ENCODE peak calls at places on chromosomes 6 and 20, in four cellular contexts. S is cardiac muscle cell, I is tibial nerve, D is HFFc6. O is an unnamed sample.

GRCh38 chr20:63116412-63117106 is 99.4 kb downstream of the YTHDF1 start:
- DNase-seq in S (peak; percentile 35), I (no peak), D (no peak), O (no peak)

GRCh38 chr20:61875221-61875885 is 190.3 kb downstream of the TAF4 start:
- DNase-seq in S (no peak), I (no peak), D (no peak), O (no peak)

GRCh38 chr6:57268294-57268640 is 46.2 kb upstream of the RAB23 start:
- DNase-seq in S (no peak), I (no peak), D (no peak), O (no peak)

GRCh38 chr6:111605100-111605748 is 454 bp downstream of the TRAF3IP2 start:
- DNase-seq in S (peak; percentile 96), I (peak; percentile 50), D (peak; percentile 84), O (peak; percentile 23)

GRCh38 chr6:166419268-166419667 is 36.5 kb upstream of the MPC1 start:
- DNase-seq in S (no peak), I (no peak), D (no peak), O (no peak)

GRCh38 chr6:129645371-129646139 is 64.4 kb downstream of the ARHGAP18 start:
- DNase-seq in S (peak; percentile 39), I (no peak), D (no peak), O (no peak)

GRCh38 chr6:156791261-156791850 is 14.2 kb downstream of the ARID1B start:
- DNase-seq in S (peak; percentile 81), I (no peak), D (no peak), O (no peak)

GRCh38 chr6:11918021-11918738 is 93.9 kb upstream of the HIVEP1 start:
- DNase-seq in S (peak; percentile 68), I (no peak), D (peak; percentile 88), O (no peak)

GRCh38 chr6:37777272-37777736 is 42.2 kb upstream of the ZFAND3 start:
- DNase-seq in S (no peak), I (no peak), D (no peak), O (no peak)

GRCh38 chr6:20703049-20703448 is 168.8 kb downstream of the CDKAL1 start:
- DNase-seq in S (no peak), I (no peak), D (no peak), O (no peak)

GRCh38 chr6:52547647-52548352 is 29.1 kb downstream of the TRAM2 start:
- DNase-seq in S (peak; percentile 53), I (no peak), D (peak; percentile 32), O (no peak)

GRCh38 chr6:69489970-69490369 is 306.8 kb downstream of the LMBRD1 start:
- DNase-seq in S (no peak), I (no peak), D (no peak), O (no peak)

GRCh38 chr6:142696123-142696522 is 248.9 kb downstream of the HIVEP2 start:
- DNase-seq in S (no peak), I (no peak), D (no peak), O (no peak)

GRCh38 chr6:139449611-139450000 is 75.2 kb upstream of the CITED2 start:
- DNase-seq in S (peak; percentile 69), I (no peak), D (peak; percentile 39), O (no peak)

GRCh38 chr6:90938116-90938515 is 351.2 kb upstream of the MAP3K7 start:
- DNase-seq in S (no peak), I (no peak), D (peak; percentile 37), O (no peak)

GRCh38 chr20:51360451-51361230 is 181.9 kb downstream of the NFATC2 start:
- DNase-seq in S (peak; percentile 95), I (no peak), D (peak; percentile 99), O (no peak)

GRCh38 chr6:169561665-169562064 is 140.2 kb downstream of the WDR27 start:
- DNase-seq in S (no peak), I (no peak), D (no peak), O (no peak)

GRCh38 chr6:38784506-38785235 is 69.6 kb downstream of the DNAH8 start:
- DNase-seq in S (no peak), I (no peak), D (no peak), O (no peak)

GRCh38 chr6:157528931-157529653 is 148.1 kb downstream of the ZDHHC14 start:
- DNase-seq in S (peak; percentile 53), I (peak; percentile 40), D (no peak), O (no peak)

GRCh38 chr6:47309326-47310130 is at the start of gene TNFRSF21:
- DNase-seq in S (peak; percentile 92), I (peak; percentile 75), D (peak; percentile 86), O (peak; percentile 67)

GRCh38 chr20:15708984-15709598 is 864.2 kb downstream of the KIF16B start:
- DNase-seq in S (peak; percentile 32), I (no peak), D (no peak), O (peak; percentile 55)

GRCh38 chr6:138403324-138403800 is 661 bp upstream of the HEBP2 start:
- DNase-seq in S (peak; percentile 29), I (no peak), D (no peak), O (peak; percentile 43)

GRCh38 chr6:98586163-98586562 is 248.2 kb upstream of the POU3F2 start:
- DNase-seq in S (no peak), I (no peak), D (no peak), O (no peak)
- TF ChIP-seq CTCF in S (no peak), I (no peak), D (no peak), O (no peak)

DNA sequence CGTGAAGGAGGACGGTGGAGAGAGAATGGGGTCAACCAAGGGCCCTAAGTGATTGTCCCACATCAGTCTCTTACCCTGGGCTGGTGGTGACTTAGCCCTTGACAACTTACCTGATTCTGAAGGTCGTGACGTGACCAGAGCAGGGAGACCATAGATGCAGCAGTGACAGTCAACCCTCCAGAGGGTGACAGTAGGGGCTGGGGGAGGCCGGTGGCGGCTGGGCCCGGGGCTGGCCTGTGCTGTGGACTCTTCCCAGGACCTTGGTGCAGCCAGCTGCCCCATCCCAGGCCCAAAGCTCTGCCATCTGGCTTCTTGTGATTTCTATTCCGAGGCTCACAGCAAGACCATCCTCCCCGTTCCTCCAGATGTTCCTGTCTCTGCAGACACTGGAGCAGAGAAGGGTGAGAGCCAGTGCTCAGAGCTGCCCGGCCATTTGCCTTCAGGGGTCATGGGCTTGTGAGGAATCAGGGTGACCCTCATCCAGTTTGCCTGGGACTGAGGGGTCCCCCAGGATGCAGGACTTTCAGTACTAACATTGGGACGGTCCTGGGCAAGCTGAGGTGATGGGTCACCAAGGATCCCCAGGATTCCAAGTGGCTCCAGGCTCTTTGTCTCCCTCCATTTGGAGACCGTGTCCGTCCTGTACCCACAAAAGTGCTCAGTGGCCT is 36.0 kb downstream of the SUMO4 start:
- DNase-seq in S (no peak), I (no peak), D (no peak), O (no peak)
- TF ChIP-seq CTCF in S (no peak), I (no peak), D (no peak), O (no peak)

DNA sequence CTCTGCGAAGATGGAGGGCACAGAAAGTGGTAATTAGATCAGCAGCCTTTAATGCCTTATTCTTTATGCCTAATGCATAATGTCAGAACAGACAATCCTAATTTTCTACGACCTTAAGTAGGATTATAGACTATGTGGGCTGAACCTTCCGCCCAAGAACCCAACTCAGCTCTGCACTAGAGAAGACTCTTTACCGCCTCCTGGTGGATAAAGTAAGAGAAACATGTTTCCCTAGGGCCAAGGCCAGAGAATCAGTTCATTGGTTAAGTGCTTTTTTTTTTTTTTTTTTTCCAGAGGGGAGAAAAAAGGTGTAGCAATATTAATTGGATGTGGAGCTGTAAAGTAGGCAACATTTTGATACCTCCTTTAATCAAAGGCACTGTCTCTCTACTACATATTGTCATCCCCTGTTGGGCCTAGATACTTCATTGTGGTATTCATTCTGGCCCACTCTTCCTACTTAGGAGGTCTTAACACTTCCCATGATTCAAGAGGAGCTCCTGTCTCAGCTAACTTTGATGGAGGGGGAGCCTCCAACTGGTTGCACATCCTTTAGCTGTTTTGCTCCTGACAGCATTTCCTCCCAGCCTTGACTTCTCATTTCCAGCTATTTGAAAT is 124.9 kb upstream of the NRN1 start:
- DNase-seq in S (no peak), I (no peak), D (no peak), O (no peak)
- TF ChIP-seq CTCF in S (no peak), I (no peak), D (peak; percentile 62), O (no peak)

DNA sequence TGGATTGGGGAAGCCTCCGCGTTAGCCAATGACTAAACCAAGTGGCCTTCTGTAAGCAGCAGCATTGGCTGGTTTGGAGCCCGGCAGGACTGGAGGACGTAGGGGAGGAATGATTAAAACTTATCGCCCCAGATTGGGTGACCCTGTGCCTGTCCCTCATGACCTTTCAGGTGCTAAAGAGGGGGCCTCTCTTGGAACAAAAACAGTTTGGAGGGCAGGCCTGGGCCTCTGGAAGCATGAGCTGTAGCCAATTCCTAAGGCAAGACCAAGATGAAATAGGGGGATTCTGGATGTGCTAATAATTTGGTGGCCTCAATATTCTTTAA is 1.4 kb downstream of the GMPR start:
- DNase-seq in S (no peak), I (no peak), D (no peak), O (no peak)
- TF ChIP-seq CTCF in S (no peak), I (no peak), D (peak; percentile 3), O (no peak)

GRCh38 chr20:4585758-4586157 is 136.0 kb upstream of the PRND start:
- DNase-seq in S (no peak), I (no peak), D (no peak), O (no peak)

GRCh38 chr20:4585104-4585753 is 136.5 kb upstream of the PRND start:
- DNase-seq in S (peak; percentile 79), I (no peak), D (peak; percentile 60), O (no peak)

GRCh38 chr20:4578375-4578774 is 143.3 kb upstream of the PRND start:
- DNase-seq in S (no peak), I (no peak), D (no peak), O (no peak)

GRCh38 chr20:4581838-4582237 is 139.9 kb upstream of the PRND start:
- DNase-seq in S (no peak), I (no peak), D (no peak), O (no peak)
- TF ChIP-seq CTCF in S (peak; percentile 2), I (no peak), D (no peak), O (no peak)

GRCh38 chr6:125747589-125748533 is 1.6 kb upstream of the HEY2 start:
- DNase-seq in S (peak; percentile 12), I (no peak), D (no peak), O (peak; percentile 46)

GRCh38 chr6:125748534-125749111 is 809 bp upstream of the HEY2 start:
- DNase-seq in S (peak; percentile 25), I (no peak), D (no peak), O (no peak)

GRCh38 chr6:125750692-125751333 is 1.4 kb downstream of the HEY2 start:
- DNase-seq in S (no peak), I (no peak), D (no peak), O (no peak)

GRCh38 chr6:125749864-125750691 is 646 bp downstream of the HEY2 start:
- DNase-seq in S (no peak), I (no peak), D (no peak), O (no peak)

DNA sequence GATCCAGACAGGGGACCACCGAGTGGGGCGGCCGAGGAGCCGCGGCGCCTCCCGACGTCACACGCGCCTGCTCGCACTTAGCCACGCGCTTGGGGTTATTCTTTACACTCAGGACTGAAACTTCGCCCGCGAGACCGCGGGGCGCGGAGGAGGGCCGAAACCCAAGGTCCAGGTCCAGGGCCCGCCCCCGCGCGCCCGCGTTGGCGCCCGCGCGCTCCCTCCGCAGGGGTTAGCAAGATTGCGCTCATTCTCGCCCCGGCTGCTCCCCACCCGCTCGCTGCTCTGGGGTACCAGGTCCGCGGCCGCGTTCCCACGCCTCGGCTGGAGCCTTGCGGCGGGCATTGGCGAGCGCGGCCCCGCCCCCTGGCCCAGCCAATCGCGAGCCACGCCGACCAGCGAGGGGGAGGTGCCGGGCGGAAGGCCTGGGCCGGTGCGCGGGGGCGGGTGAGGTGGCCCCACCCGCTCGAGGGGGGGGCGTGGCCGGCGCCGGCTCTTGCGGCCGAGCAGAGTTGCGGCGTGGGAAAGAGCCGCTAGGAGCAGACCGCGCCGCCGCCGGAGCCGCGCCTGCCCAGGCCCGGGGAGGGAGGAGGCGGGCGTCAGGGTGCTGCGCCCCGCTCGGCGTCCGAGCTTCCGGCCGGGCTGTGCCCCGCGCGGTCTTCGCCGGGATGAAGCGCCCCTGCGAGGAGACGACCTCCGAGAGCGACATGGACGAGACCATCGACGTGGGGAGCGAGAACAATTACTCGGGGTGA is at the start of gene HEY2:
- DNase-seq in S (peak; percentile 96), I (peak; percentile 86), D (peak; percentile 60), O (peak; percentile 92)
- TF ChIP-seq CTCF in S (no peak), I (peak; percentile 71), D (peak; percentile 13), O (no peak)